ENCODE peak calls at places on chromosome 1, in seven cellular contexts. Y, F, P, H, E, K and X are unnamed samples.

GRCh38 chr1:172487550-172487949 is 43.7 kb upstream of the PIGC start:
- DNase-seq in Y (peak), F (no peak), P (no peak), H (no peak), E (no peak), K (no peak), X (no peak)

GRCh38 chr1:27528701-27529637 is 39.0 kb upstream of the WASF2 start:
- DNase-seq in Y (peak), F (peak), P (peak), H (peak), E (peak), K (no peak), X (no peak)

GRCh38 chr1:77134359-77134758 is 84.9 kb downstream of the PIGK start:
- DNase-seq in Y (no peak), F (no peak), P (no peak), H (peak), E (no peak), K (no peak), X (no peak)

GRCh38 chr1:31062867-31063380 is 2.6 kb downstream of the PUM1 start:
- DNase-seq in Y (no peak), F (no peak), P (peak), H (no peak), E (no peak), K (no peak), X (no peak)

GRCh38 chr1:21574464-21575151 is 65.4 kb downstream of the ALPL start:
- DNase-seq in Y (no peak), F (no peak), P (peak), H (no peak), E (peak), K (no peak), X (peak)

GRCh38 chr1:178928041-178928440 is 57.2 kb upstream of the ANGPTL1 start:
- DNase-seq in Y (no peak), F (no peak), P (no peak), H (no peak), E (no peak), K (no peak), X (no peak)

GRCh38 chr1:32115496-32115895 is 7.6 kb downstream of the KPNA6 start:
- DNase-seq in Y (no peak), F (no peak), P (no peak), H (peak), E (no peak), K (no peak), X (no peak)

GRCh38 chr1:206833741-206834140 is 31.7 kb upstream of the IL20 start:
- DNase-seq in Y (no peak), F (no peak), P (no peak), H (no peak), E (peak), K (no peak), X (no peak)

GRCh38 chr1:181396171-181396670 is 87.1 kb upstream of the CACNA1E start:
- DNase-seq in Y (no peak), F (no peak), P (no peak), H (no peak), E (no peak), K (no peak), X (no peak)

GRCh38 chr1:9655127-9655723 is 3.7 kb downstream of the PIK3CD start:
- DNase-seq in Y (no peak), F (no peak), P (no peak), H (no peak), E (no peak), K (no peak), X (no peak)

GRCh38 chr1:208113036-208113435 is 131.1 kb downstream of the PLXNA2 start:
- DNase-seq in Y (peak), F (no peak), P (no peak), H (no peak), E (no peak), K (no peak), X (no peak)

GRCh38 chr1:51897699-51898031 is 19.1 kb upstream of the NRDC start:
- DNase-seq in Y (no peak), F (no peak), P (peak), H (peak), E (no peak), K (no peak), X (no peak)

GRCh38 chr1:64981602-64981981 is 15.2 kb upstream of the JAK1 start:
- DNase-seq in Y (no peak), F (no peak), P (no peak), H (no peak), E (no peak), K (no peak), X (no peak)

GRCh38 chr1:4702464-4702863 is 48.1 kb downstream of the AJAP1 start:
- DNase-seq in Y (no peak), F (no peak), P (no peak), H (no peak), E (no peak), K (no peak), X (no peak)

GRCh38 chr1:30707412-30708360 is 15.7 kb downstream of the MATN1 start:
- DNase-seq in Y (peak), F (peak), P (peak), H (peak), E (peak), K (no peak), X (peak)

GRCh38 chr1:167584581-167584980 is 31.0 kb upstream of the CREG1 start:
- DNase-seq in Y (no peak), F (no peak), P (no peak), H (no peak), E (no peak), K (no peak), X (no peak)

GRCh38 chr1:232380131-232380530 is 249.8 kb downstream of the SIPA1L2 start:
- DNase-seq in Y (no peak), F (no peak), P (no peak), H (no peak), E (no peak), K (no peak), X (peak)

GRCh38 chr1:23169727-23170335 is 1.2 kb upstream of the LUZP1 start:
- DNase-seq in Y (no peak), F (peak), P (peak), H (peak), E (peak), K (peak), X (peak)

GRCh38 chr1:246682231-246682895 is 41.8 kb upstream of the SCCPDH start:
- DNase-seq in Y (no peak), F (no peak), P (no peak), H (no peak), E (no peak), K (no peak), X (no peak)

GRCh38 chr1:232904566-232904965 is 45.8 kb upstream of the NTPCR start:
- DNase-seq in Y (no peak), F (no peak), P (peak), H (peak), E (no peak), K (no peak), X (no peak)

GRCh38 chr1:230104395-230105244 is 37.6 kb downstream of the GALNT2 start:
- DNase-seq in Y (no peak), F (peak), P (peak), H (peak), E (peak), K (peak), X (peak)

GRCh38 chr1:12359734-12360133 is 129.9 kb downstream of the VPS13D start:
- DNase-seq in Y (no peak), F (no peak), P (no peak), H (no peak), E (no peak), K (no peak), X (no peak)

GRCh38 chr1:153771841-153772593 is 3.2 kb upstream of the SLC27A3 start:
- DNase-seq in Y (peak), F (no peak), P (no peak), H (no peak), E (no peak), K (no peak), X (peak)

GRCh38 chr1:197899037-197899436 is 3.4 kb upstream of the C1orf53 start:
- DNase-seq in Y (no peak), F (no peak), P (no peak), H (no peak), E (no peak), K (no peak), X (no peak)

GRCh38 chr1:201166964-201167624 is 12.8 kb upstream of the TMEM9 start:
- DNase-seq in Y (no peak), F (no peak), P (no peak), H (no peak), E (no peak), K (no peak), X (no peak)

GRCh38 chr1:115495603-115496002 is 146.2 kb upstream of the VANGL1 start:
- DNase-seq in Y (no peak), F (no peak), P (peak), H (peak), E (no peak), K (no peak), X (no peak)

GRCh38 chr1:117735045-117735992 is 129.5 kb downstream of the TENT5C start:
- DNase-seq in Y (no peak), F (no peak), P (peak), H (peak), E (no peak), K (no peak), X (no peak)

GRCh38 chr1:6783221-6783620 is 2.0 kb upstream of the CAMTA1 start:
- DNase-seq in Y (no peak), F (no peak), P (no peak), H (no peak), E (no peak), K (no peak), X (no peak)
- TF ChIP-seq CTCF in Y (no peak), F (no peak), P (no peak), H (no peak), E (no peak), K (no peak), X (no peak)

DNA sequence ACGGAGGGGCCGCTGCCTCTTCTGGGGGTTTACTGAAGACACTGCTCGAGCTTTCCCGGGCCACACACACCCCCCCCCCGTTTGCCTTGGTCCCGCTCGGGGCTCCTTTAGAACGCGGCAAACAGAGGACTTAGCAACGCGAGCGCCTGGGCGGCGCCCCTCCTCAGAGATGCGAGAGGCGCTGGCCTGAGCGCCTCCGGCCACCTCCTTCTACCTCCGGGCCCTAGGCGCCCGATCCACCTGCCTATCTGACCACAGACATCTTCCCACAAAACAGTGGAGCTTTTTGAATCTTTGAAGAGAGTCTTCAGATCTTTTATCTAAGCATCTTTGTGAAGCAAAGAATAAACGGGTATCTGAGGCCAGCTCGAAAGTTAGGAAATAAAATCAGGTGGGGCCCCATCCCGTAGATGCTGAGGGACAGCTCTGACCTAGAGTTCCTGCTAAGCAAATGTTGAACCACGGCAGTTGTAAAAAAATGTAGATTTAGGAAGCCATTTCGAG is 436 bp upstream of the TTLL7 start:
- DNase-seq in Y (peak), F (peak), P (peak), H (peak), E (peak), K (no peak), X (peak)
- TF ChIP-seq CTCF in Y (no peak), F (no peak), P (no peak), H (no peak), E (no peak), K (no peak), X (no peak)

GRCh38 chr1:155729031-155729898 is 40.4 kb downstream of the DAP3 start:
- DNase-seq in Y (peak), F (peak), P (peak), H (peak), E (no peak), K (no peak), X (peak)
- TF ChIP-seq CTCF in Y (peak), F (no peak), P (peak), H (peak), E (peak), K (peak), X (peak)

GRCh38 chr1:146010126-146010738 is 11.3 kb downstream of the HJV start:
- DNase-seq in Y (no peak), F (no peak), P (no peak), H (no peak), E (peak), K (no peak), X (no peak)

GRCh38 chr1:146007785-146008133 is 11.4 kb upstream of the TXNIP start:
- DNase-seq in Y (no peak), F (peak), P (no peak), H (no peak), E (no peak), K (no peak), X (no peak)

GRCh38 chr1:146001734-146002133 is 5.4 kb upstream of the TXNIP start:
- DNase-seq in Y (no peak), F (peak), P (no peak), H (no peak), E (no peak), K (no peak), X (no peak)

GRCh38 chr1:146012703-146013565 is 8.6 kb downstream of the HJV start:
- DNase-seq in Y (peak), F (peak), P (peak), H (peak), E (no peak), K (no peak), X (no peak)

DNA sequence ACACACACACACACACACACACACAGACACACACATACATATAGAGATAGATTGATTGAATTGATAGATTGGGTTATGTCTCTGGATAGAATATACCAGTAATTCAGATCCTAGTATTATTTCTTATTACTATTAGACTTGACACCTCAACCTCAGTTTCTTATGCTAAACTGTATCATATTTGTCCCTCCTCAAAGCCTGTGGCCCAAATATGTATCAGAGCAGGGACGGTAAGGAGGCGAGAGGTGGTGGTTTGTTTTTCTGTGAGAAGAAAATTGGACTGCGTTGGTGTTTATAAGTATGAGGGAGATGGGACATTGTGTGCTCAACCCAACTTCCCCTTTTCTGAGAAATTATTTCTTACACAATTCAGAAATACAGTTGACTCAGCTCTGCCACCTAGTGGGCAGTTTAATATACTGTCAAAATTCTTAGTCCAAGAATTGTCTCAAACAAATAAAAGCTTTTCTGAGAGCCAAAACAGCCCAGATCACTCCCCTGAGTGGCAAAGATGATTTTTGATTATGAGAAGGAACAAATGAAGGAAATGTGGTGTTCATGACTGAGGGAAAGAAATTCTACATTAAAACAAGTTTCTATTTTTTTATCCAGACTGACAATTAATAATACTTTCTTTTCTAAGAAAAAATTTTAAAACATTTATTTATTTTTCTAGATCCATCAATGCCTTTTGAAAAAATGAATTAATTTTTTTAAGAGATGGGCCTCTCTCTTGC is 10.8 kb upstream of the TXNIP start:
- DNase-seq in Y (peak), F (peak), P (peak), H (peak), E (no peak), K (no peak), X (no peak)
- TF ChIP-seq CTCF in Y (peak), F (peak), P (peak), H (peak), E (peak), K (peak), X (peak)